ENCODE peak calls at places on chromosomes 5 and 9, in eight cellular contexts. K, G, F, C, Q, S, L and X are unnamed samples.

GRCh38 chr5:74822288-74822687 is 43.9 kb downstream of the FAM169A start:
- DNase-seq in K (no peak), G (no peak), F (no peak), C (no peak), Q (no peak), S (no peak), L (no peak), X (no peak)

GRCh38 chr5:72363146-72363802 is 43.1 kb downstream of the PTCD2 start:
- DNase-seq in K (no peak), G (peak), F (peak), C (peak), Q (no peak), S (no peak), L (no peak), X (peak)

GRCh38 chr5:173973614-173973969 is 15.4 kb upstream of the C5orf47 start:
- DNase-seq in K (no peak), G (no peak), F (no peak), C (no peak), Q (peak), S (peak), L (no peak), X (no peak)

GRCh38 chr5:62152394-62153123 is 153.4 kb upstream of the KIF2A start:
- DNase-seq in K (no peak), G (no peak), F (no peak), C (peak), Q (no peak), S (no peak), L (no peak), X (no peak)

GRCh38 chr5:169922474-169922873 is 57.8 kb downstream of the INSYN2B start:
- DNase-seq in K (no peak), G (no peak), F (no peak), C (no peak), Q (no peak), S (no peak), L (no peak), X (no peak)

GRCh38 chr5:61217251-61217650 is 55.0 kb upstream of the SMIM15 start:
- DNase-seq in K (no peak), G (no peak), F (no peak), C (no peak), Q (no peak), S (no peak), L (no peak), X (no peak)

GRCh38 chr5:58016329-58016728 is 443.6 kb downstream of the PLK2 start:
- DNase-seq in K (no peak), G (peak), F (peak), C (no peak), Q (no peak), S (no peak), L (no peak), X (peak)

GRCh38 chr5:10354048-10354872 is 765 bp downstream of the MARCHF6 start:
- DNase-seq in K (no peak), G (peak), F (peak), C (peak), Q (peak), S (peak), L (peak), X (no peak)

GRCh38 chr9:14992516-14992915 is 82.3 kb upstream of the FREM1 start:
- DNase-seq in K (no peak), G (no peak), F (no peak), C (no peak), Q (no peak), S (no peak), L (no peak), X (no peak)

GRCh38 chr9:14993891-14994554 is 83.8 kb upstream of the FREM1 start:
- DNase-seq in K (no peak), G (no peak), F (no peak), C (peak), Q (no peak), S (no peak), L (no peak), X (no peak)

GRCh38 chr9:14992025-14992424 is 81.8 kb upstream of the FREM1 start:
- DNase-seq in K (no peak), G (no peak), F (no peak), C (peak), Q (no peak), S (no peak), L (no peak), X (no peak)

GRCh38 chr9:14994738-14995137 is 84.5 kb upstream of the FREM1 start:
- DNase-seq in K (no peak), G (no peak), F (no peak), C (no peak), Q (no peak), S (no peak), L (no peak), X (no peak)

DNA sequence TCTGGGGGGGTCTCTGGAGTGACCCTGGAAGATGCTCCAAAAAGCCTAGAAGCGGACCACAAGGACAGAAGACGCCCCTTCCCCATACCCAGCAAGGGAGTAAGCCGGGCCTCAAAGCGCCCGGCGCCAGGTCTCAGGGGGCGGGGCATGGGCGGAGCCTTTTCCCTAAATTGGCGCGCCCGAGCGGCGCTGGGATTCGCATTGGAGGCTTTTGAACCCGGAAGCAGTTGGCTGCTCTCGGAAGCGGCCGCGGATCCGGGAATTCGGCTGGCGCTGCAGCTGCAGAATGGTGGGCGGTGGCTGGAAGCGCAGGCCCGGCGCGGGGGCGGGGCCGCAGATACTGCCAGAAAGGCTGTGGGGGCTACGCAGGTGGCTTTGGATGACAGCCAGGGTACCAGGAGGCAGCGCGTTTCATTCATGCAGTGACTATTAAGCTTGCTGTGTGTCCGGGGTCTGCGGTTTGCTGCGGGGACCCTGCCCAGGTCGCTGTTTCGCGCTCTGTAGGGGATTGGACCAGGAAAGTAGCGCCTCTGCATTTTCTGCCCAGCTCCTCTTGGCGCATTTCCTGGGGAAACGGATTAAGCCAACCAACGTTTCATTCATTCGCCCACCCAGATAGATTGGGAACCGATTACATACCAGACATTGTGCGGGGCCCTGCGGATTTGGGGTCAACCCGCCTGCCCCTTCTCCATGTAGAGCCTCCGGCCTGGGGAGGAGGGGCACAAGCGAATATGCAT is 83.0 kb upstream of the FREM1 start:
- DNase-seq in K (peak), G (peak), F (peak), C (peak), Q (peak), S (no peak), L (peak), X (peak)
- H3K4me3 ChIP-seq in K (peak), G (peak), F (peak), C (peak), Q (peak), S (no peak), L (peak), X (peak)

GRCh38 chr9:115106642-115107041 is 11.3 kb downstream of the TNC start:
- DNase-seq in K (no peak), G (no peak), F (no peak), C (peak), Q (no peak), S (no peak), L (no peak), X (no peak)
- H3K4me3 ChIP-seq in K (no peak), G (no peak), F (no peak), C (peak), Q (no peak), S (no peak), L (no peak), X (no peak)

GRCh38 chr5:146745937-146746577 is 132.5 kb downstream of the PPP2R2B start:
- DNase-seq in K (no peak), G (no peak), F (no peak), C (no peak), Q (no peak), S (no peak), L (no peak), X (no peak)

GRCh38 chr5:146751781-146752401 is 126.7 kb downstream of the PPP2R2B start:
- DNase-seq in K (no peak), G (no peak), F (no peak), C (no peak), Q (peak), S (peak), L (no peak), X (no peak)

GRCh38 chr5:146751054-146751453 is 127.5 kb downstream of the PPP2R2B start:
- DNase-seq in K (no peak), G (no peak), F (peak), C (no peak), Q (no peak), S (no peak), L (no peak), X (no peak)

GRCh38 chr5:146744358-146744757 is 134.2 kb downstream of the PPP2R2B start:
- DNase-seq in K (no peak), G (peak), F (no peak), C (no peak), Q (no peak), S (no peak), L (no peak), X (peak)

DNA sequence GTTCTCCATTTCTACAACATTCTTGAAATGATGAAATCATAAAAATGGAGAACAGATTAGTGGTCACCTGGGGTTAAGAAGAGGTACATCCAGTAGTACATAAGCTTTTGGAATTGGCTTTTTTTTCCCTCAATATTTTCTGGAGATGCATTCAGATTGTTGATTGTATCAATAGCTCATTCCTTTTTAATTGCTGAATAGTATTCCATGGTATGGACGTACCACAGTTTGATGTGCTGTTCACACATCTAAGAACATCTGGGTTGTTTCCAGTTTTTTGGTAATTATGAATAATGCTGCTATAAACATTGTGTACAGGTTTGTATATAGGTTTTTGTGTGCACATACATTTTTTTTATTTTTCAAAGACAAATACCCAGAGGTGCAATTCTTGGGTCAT is 130.0 kb downstream of the PPP2R2B start:
- DNase-seq in K (no peak), G (no peak), F (no peak), C (no peak), Q (no peak), S (no peak), L (no peak), X (no peak)
- H3K4me3 ChIP-seq in K (no peak), G (no peak), F (no peak), C (no peak), Q (no peak), S (no peak), L (no peak), X (no peak)

DNA sequence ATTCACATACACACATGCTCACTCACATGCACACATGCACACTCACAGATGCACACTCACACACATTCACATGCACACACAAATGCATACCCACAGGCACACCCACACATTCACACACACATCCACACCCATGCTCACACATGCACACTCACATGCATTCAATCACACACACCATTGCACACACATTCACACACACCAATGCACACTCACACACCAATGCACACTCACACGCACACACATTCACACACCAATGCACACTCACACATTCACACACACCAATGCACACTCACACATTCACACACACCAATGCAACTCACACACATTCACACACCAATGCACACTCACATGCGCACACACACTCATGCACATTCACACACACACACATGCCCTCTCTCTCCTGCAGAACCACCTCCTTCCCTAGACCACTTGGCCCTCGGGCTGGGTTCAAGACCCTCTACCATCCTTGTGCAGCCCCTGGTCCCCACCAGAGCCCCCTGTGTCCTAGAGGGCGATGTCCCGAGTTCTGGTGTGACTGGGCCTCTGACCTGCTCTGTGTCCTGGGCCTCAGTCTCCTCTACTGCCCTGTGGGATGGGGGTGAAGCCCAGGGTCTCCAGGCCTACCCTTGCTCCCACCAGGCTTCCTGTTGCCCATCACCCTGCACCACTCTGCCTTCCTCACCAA is 139.0 kb downstream of the OLFM1 start:
- DNase-seq in K (peak), G (no peak), F (no peak), C (no peak), Q (no peak), S (no peak), L (peak), X (no peak)
- H3K4me3 ChIP-seq in K (no peak), G (no peak), F (no peak), C (no peak), Q (no peak), S (no peak), L (no peak), X (no peak)